ENCODE peak calls at places on chromosomes 12 and 14, in seven cellular contexts. T is GM23248; F is WERI-Rb-1; J is cardiac muscle cell; Q is right lobe of liver; N is CD8-positive, alpha-beta memory T cell; R is mesenchymal stem cell. P is an unnamed sample.
A peak's percentile ranks its signal among the peaks of the same experiment; 100 is the strongest.

GRCh38 chr14:95519699-95520098 is 3.2 kb upstream of the SYNE3 start:
- DNase-seq in T (peak; percentile 97), F (no peak), J (no peak), Q (no peak), N (peak; percentile 42), R (peak; percentile 85), P (peak; percentile 58)

GRCh38 chr14:44494125-44494524 is 13.0 kb downstream of the FSCB start:
- DNase-seq in T (no peak), F (no peak), J (no peak), Q (no peak), N (no peak), R (peak; percentile 16), P (no peak)

GRCh38 chr12:109291531-109292341 is 17.3 kb downstream of the FOXN4 start:
- DNase-seq in T (peak; percentile 56), F (peak; percentile 94), J (peak; percentile 89), Q (no peak), N (no peak), R (peak; percentile 8), P (no peak)

GRCh38 chr14:102491366-102491765 is 18.2 kb downstream of the ANKRD9 start:
- DNase-seq in T (no peak), F (no peak), J (no peak), Q (peak; percentile 1), N (no peak), R (no peak), P (no peak)

GRCh38 chr14:58944957-58945356 is 243.5 kb upstream of the DAAM1 start:
- DNase-seq in T (no peak), F (no peak), J (no peak), Q (no peak), N (no peak), R (no peak), P (no peak)

GRCh38 chr12:110355080-110355479 is 48.4 kb downstream of the ANAPC7 start:
- DNase-seq in T (peak; percentile 44), F (no peak), J (peak; percentile 47), Q (no peak), N (no peak), R (peak; percentile 16), P (peak; percentile 74)

GRCh38 chr12:26278266-26278665 is 82.9 kb downstream of the SSPN start:
- DNase-seq in T (no peak), F (no peak), J (no peak), Q (no peak), N (no peak), R (no peak), P (no peak)

GRCh38 chr12:57614178-57614947 is 3.1 kb downstream of the ARHGEF25 start:
- DNase-seq in T (peak; percentile 45), F (no peak), J (no peak), Q (no peak), N (no peak), R (no peak), P (peak; percentile 70)

GRCh38 chr12:54047160-54047963 is 6.3 kb upstream of the HOXC4 start:
- DNase-seq in T (no peak), F (no peak), J (no peak), Q (no peak), N (no peak), R (no peak), P (no peak)

GRCh38 chr12:4859478-4860210 is 50.1 kb upstream of the KCNA1 start:
- DNase-seq in T (no peak), F (no peak), J (peak; percentile 28), Q (no peak), N (no peak), R (peak; percentile 6), P (no peak)

GRCh38 chr12:120590741-120591407 is 9.7 kb upstream of the POP5 start:
- DNase-seq in T (no peak), F (no peak), J (no peak), Q (no peak), N (no peak), R (no peak), P (no peak)

GRCh38 chr14:70645892-70646291 is 4.2 kb downstream of the TTC9 start:
- DNase-seq in T (no peak), F (no peak), J (no peak), Q (no peak), N (no peak), R (no peak), P (no peak)

GRCh38 chr12:100158535-100158934 is 15.9 kb upstream of the BLTP3B start:
- DNase-seq in T (no peak), F (no peak), J (no peak), Q (no peak), N (no peak), R (no peak), P (no peak)

GRCh38 chr14:81211844-81212243 is 8.9 kb downstream of the GTF2A1 start:
- DNase-seq in T (peak; percentile 60), F (peak; percentile 11), J (peak; percentile 38), Q (peak; percentile 40), N (no peak), R (peak; percentile 44), P (peak; percentile 37)

GRCh38 chr12:128486951-128487350 is 220.0 kb downstream of the TMEM132C start:
- DNase-seq in T (no peak), F (no peak), J (no peak), Q (no peak), N (no peak), R (no peak), P (no peak)

GRCh38 chr12:124928095-124928911 is 13.9 kb upstream of the UBC start:
- DNase-seq in T (peak; percentile 38), F (no peak), J (no peak), Q (peak; percentile 75), N (no peak), R (no peak), P (no peak)

GRCh38 chr12:85564786-85565185 is 271.4 kb downstream of the RASSF9 start:
- DNase-seq in T (no peak), F (no peak), J (no peak), Q (no peak), N (no peak), R (no peak), P (no peak)

GRCh38 chr14:45664668-45665356 is 411.8 kb upstream of the MIS18BP1 start:
- DNase-seq in T (no peak), F (peak; percentile 7), J (no peak), Q (no peak), N (no peak), R (no peak), P (peak; percentile 3)

GRCh38 chr12:13171921-13172859 is 24.3 kb upstream of the EMP1 start:
- DNase-seq in T (peak; percentile 88), F (no peak), J (peak; percentile 53), Q (peak; percentile 52), N (no peak), R (peak; percentile 24), P (no peak)

GRCh38 chr12:118136559-118137003 is 657 bp downstream of the PEBP1 start:
- DNase-seq in T (peak; percentile 85), F (no peak), J (peak; percentile 42), Q (peak; percentile 86), N (no peak), R (peak; percentile 50), P (peak; percentile 35)

DNA sequence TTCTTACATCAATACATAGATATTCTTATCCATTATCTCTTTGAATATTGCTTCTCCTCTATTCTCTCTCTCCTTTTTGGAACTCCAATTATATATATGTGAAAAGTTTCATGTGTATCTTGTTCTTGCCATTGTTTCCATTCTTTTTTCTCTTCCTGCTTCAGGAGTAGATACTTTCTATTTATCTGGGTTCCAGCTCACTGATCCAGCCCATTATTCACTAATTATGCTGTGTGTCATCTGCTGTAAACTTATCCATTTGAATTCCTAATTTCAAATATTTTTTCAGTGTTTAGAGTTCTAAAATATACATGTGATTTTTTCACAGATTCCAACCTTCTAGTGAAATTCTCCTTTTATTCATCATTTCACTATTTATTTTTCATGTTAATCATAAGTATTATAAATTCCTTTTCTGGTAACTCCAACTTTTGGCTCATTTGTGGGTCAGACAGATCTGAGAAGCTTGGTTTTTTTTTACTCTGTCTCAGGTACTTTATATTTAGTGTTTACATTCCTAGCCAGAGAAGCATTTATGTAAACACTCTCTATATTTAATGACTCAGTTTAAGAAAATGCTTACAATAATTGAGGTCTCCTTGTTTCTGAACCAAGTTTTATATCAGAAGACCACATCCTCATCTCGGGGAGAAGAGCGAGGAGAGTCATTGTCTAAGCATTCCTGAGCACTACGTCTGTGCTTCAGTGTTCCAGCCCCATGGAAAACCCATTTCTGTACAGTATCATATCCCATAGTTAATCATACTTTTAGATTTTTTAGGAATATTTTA is 15.9 kb upstream of the AMIGO2 start:
- DNase-seq in T (peak; percentile 77), F (no peak), J (no peak), Q (no peak), N (no peak), R (peak; percentile 70), P (no peak)
- H3K27ac ChIP-seq in T (peak overlapping the region; percentile 44), F (no peak overlapping the region), J (no peak overlapping the region), Q (no peak overlapping the region), N (no peak overlapping the region), R (peak overlapping the region; percentile 60), P (no peak overlapping the region)

GRCh38 chr12:8664228-8664963 is 1.8 kb upstream of the MFAP5 start:
- DNase-seq in T (peak; percentile 66), F (no peak), J (no peak), Q (no peak), N (no peak), R (no peak), P (no peak)

GRCh38 chr12:8661751-8662150 is 875 bp downstream of the MFAP5 start:
- DNase-seq in T (no peak), F (no peak), J (no peak), Q (no peak), N (no peak), R (no peak), P (no peak)

GRCh38 chr12:8658361-8658760 is 4.3 kb downstream of the MFAP5 start:
- DNase-seq in T (peak; percentile 88), F (no peak), J (no peak), Q (no peak), N (no peak), R (no peak), P (no peak)

GRCh38 chr12:8662592-8662991 is at the start of gene MFAP5:
- DNase-seq in T (peak; percentile 94), F (no peak), J (no peak), Q (no peak), N (no peak), R (no peak), P (no peak)

GRCh38 chr12:8661016-8661415 is 1.6 kb downstream of the MFAP5 start:
- DNase-seq in T (peak; percentile 32), F (no peak), J (no peak), Q (no peak), N (no peak), R (no peak), P (no peak)
- H3K4me3 ChIP-seq in T (peak overlapping the region; percentile 92), F (no peak overlapping the region), J (no peak overlapping the region), Q (no peak overlapping the region), N (no peak overlapping the region), R (no peak overlapping the region), P (no peak overlapping the region)

DNA sequence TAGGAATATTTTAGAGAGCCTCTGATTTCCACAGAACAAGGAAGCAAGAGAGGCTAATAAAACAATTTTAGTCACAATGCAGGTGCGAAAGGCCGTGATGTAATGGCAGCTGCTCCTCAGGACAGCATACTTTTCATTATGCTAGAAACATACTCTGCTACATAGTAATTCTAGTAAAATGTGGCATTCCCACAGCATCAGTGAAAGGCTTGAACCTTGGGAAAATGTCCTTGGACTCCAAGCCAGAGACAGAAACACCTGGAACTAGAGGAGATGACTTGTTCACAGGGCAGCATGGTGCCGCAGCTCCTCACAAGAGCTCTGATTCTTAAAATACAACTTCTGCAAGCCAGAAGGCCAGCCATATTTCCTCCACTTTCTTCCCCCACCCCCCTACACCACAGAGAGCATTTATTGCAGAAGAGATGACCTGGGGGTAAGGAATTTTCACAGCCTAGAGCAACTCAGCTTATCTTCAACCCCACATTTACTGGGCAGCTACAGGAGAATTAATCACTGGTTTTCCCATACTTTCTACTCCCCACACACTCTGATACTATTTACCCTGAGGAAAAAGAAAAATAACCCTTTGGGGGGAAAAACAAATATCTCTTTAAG is 15.8 kb downstream of the ABCC9 start:
- DNase-seq in T (peak; percentile 49), F (no peak), J (no peak), Q (no peak), N (no peak), R (no peak), P (no peak)
- H3K36me3 ChIP-seq in T (peaks cover 9% of the 10 kb centered on the region), F (no peaks in the 10 kb centered on the region), J (no peaks in the 10 kb centered on the region), Q (no peaks in the 10 kb centered on the region), N (no peaks in the 10 kb centered on the region), R (no peaks in the 10 kb centered on the region), P (no peaks in the 10 kb centered on the region)

GRCh38 chr14:37874429-37875109 is 279.1 kb downstream of the TTC6 start:
- DNase-seq in T (peak; percentile 78), F (peak; percentile 77), J (peak; percentile 85), Q (peak; percentile 79), N (peak; percentile 40), R (peak; percentile 59), P (peak; percentile 76)
- H3K27ac ChIP-seq in T (no peak overlapping the region), F (no peak overlapping the region), J (no peak overlapping the region), Q (no peak overlapping the region), N (no peak overlapping the region), R (no peak overlapping the region), P (no peak overlapping the region)